ENCODE peak calls at places on chromosomes 1 and 21, in six cellular contexts. I is IMR-90, Q is H9, H is H1, B is mesenchymal stem cell, M is trophoblast cell. S is an unnamed sample.

GRCh38 chr1:247357781-247358211 is 26.1 kb upstream of the ZNF496 start:
- DNase-seq in I (peak; percentile 94), Q (no peak), H (no peak), B (peak; percentile 92), M (peak; percentile 42), S (no peak)

GRCh38 chr1:214002472-214002871 is 14.7 kb downstream of the PROX1 start:
- DNase-seq in I (peak; percentile 55), Q (no peak), H (no peak), B (peak; percentile 65), M (no peak), S (no peak)

GRCh38 chr1:89844860-89845259 is 24.0 kb downstream of the LRRC8D start:
- DNase-seq in I (no peak), Q (no peak), H (no peak), B (no peak), M (no peak), S (no peak)

GRCh38 chr1:119147626-119148180 is 7.2 kb upstream of the WARS2 start:
- DNase-seq in I (peak; percentile 24), Q (no peak), H (no peak), B (no peak), M (no peak), S (no peak)

GRCh38 chr1:27624467-27625233 is 10.3 kb downstream of the FGR start:
- DNase-seq in I (no peak), Q (no peak), H (no peak), B (no peak), M (no peak), S (no peak)

GRCh38 chr1:190296453-190296852 is 181.2 kb downstream of the BRINP3 start:
- DNase-seq in I (no peak), Q (no peak), H (no peak), B (no peak), M (no peak), S (no peak)

GRCh38 chr1:62608905-62609304 is 11.6 kb downstream of the ANGPTL3 start:
- DNase-seq in I (no peak), Q (no peak), H (no peak), B (no peak), M (no peak), S (no peak)

GRCh38 chr1:57019240-57019805 is 53.5 kb upstream of the C8B start:
- DNase-seq in I (no peak), Q (no peak), H (no peak), B (no peak), M (no peak), S (no peak)

GRCh38 chr1:196538473-196538872 is 69.8 kb downstream of the KCNT2 start:
- DNase-seq in I (no peak), Q (no peak), H (no peak), B (no peak), M (no peak), S (no peak)

GRCh38 chr1:97898948-97899347 is 21.9 kb downstream of the DPYD start:
- DNase-seq in I (peak; percentile 36), Q (no peak), H (no peak), B (peak; percentile 38), M (no peak), S (no peak)

GRCh38 chr1:247401310-247402098 is 14.5 kb upstream of the NLRP3 start:
- DNase-seq in I (no peak), Q (no peak), H (no peak), B (no peak), M (no peak), S (no peak)

GRCh38 chr1:50109647-50110075 is 941 bp downstream of the ELAVL4 start:
- DNase-seq in I (no peak), Q (no peak), H (no peak), B (no peak), M (no peak), S (no peak)

GRCh38 chr1:234933475-234933874 is 195.2 kb downstream of the TOMM20 start:
- DNase-seq in I (peak; percentile 69), Q (no peak), H (no peak), B (peak; percentile 68), M (peak; percentile 31), S (no peak)

GRCh38 chr1:247322849-247323586 is 8.6 kb downstream of the ZNF496 start:
- DNase-seq in I (no peak), Q (no peak), H (no peak), B (no peak), M (no peak), S (no peak)

GRCh38 chr1:1360511-1361169 is 2.3 kb upstream of the MXRA8 start:
- DNase-seq in I (peak; percentile 93), Q (no peak), H (no peak), B (peak; percentile 94), M (peak; percentile 91), S (no peak)

GRCh38 chr1:241932845-241933244 is 24.7 kb upstream of the BECN2 start:
- DNase-seq in I (no peak), Q (no peak), H (no peak), B (no peak), M (no peak), S (no peak)

GRCh38 chr1:157091668-157092273 is 7.8 kb downstream of the ETV3L start:
- DNase-seq in I (no peak), Q (peak; percentile 18), H (no peak), B (no peak), M (no peak), S (no peak)

GRCh38 chr1:20074725-20075171 is 4.8 kb downstream of the PLA2G5 start:
- DNase-seq in I (no peak), Q (no peak), H (no peak), B (no peak), M (no peak), S (no peak)

GRCh38 chr1:54497338-54497737 is 50.7 kb upstream of the ACOT11 start:
- DNase-seq in I (no peak), Q (no peak), H (no peak), B (no peak), M (no peak), S (no peak)

GRCh38 chr21:29669416-29669815 is 270.4 kb downstream of the GRIK1 start:
- DNase-seq in I (no peak), Q (no peak), H (no peak), B (no peak), M (peak; percentile 21), S (no peak)

GRCh38 chr1:150268342-150268705 is 492 bp downstream of the APH1A start:
- DNase-seq in I (no peak), Q (no peak), H (no peak), B (peak; percentile 46), M (peak; percentile 45), S (no peak)

DNA sequence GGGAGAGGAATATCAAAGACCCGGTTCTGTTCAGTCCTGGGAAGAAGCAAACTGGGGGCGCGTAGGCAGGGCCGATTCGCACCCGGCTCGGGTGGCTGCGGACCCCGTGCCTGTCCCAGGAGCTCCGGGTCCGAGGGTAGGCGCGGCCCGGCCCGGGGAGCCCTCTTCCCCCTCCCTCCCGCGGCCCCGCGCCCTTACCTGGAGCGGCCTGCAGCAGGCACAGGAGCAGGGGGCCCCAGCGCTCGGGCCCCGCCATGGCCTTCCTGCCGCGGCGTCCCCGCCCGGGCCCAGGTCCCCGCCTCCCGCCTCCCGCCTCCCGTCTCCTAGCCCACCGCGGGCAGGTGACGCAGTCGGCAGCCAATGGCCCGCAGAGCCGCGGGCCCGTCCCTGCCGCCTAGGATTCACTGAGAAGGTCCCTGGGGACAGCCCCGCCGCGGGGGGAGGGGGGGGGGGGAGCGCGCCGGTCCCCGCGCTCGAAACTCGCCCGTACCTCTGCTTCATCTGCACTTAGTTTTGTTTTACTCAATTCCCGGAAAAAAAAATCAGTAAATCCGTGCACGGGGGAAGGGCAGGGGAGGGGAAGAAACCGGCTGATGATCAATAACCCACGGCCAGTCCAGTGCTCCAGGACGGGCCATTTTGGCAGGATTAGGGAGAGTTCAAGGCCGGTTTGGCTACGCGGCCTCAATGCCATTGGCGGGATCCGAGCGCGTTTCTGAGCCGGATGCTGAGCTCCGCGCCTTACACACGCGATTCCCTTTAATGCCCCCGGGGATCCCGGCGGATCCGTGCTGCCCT is at the start of gene IFNLR1:
- DNase-seq in I (no peak), Q (peak; percentile 89), H (peak; percentile 46), B (peak; percentile 42), M (peak; percentile 60), S (no peak)
- H2BK120ac ChIP-seq in I (no peak within 1 kb of the TSS), Q (no peak within 1 kb of the TSS), H (peak within 1 kb of the TSS; percentile 75), B (no peak within 1 kb of the TSS), M (peak within 1 kb of the TSS; percentile 82), S (peak within 1 kb of the TSS; percentile 73)

DNA sequence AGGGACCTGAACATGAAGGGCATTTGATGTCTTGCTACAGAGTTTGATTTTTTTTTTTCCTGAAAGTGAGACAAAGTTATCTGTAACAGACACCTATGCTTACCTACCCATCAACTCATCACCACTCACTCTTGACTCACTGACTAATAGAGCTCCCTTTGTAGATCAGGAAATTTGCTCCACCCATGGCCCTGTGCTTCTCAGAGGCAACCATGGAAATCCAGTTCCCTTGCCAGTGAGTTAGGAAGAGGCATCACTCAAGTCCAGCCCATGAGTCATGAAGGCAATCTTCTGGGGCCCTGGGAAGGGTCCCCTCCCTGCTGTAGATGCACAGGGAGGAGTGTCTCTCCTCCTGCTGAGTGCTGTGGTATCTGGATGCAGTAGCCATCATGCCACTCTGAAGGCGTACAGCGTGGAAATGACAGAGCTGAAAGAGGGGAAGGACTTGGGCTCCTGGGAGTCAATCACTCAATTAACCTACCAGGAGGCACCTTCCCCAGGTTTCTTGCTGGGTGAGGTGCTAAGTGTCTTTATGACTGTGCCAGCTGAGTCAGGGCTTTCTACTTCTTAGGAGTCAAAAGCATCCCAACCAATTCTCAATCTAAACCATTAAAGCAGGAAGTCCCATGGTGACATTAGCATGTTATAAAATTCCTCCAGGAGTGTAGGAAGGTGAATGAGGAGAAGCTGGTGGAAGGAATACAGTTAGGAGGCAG is 56.1 kb downstream of the DNTTIP2 start:
- DNase-seq in I (peak; percentile 32), Q (no peak), H (no peak), B (peak; percentile 26), M (no peak), S (no peak)
- H4K91ac ChIP-seq in I (no peak overlapping the region), Q (no peak overlapping the region), H (peak overlapping the region; percentile 35), B (no peak overlapping the region), M (no peak overlapping the region), S (no peak overlapping the region)

GRCh38 chr1:39650431-39650830 is 11.0 kb upstream of the HEYL start:
- DNase-seq in I (no peak), Q (no peak), H (no peak), B (no peak), M (no peak), S (no peak)
- H2BK120ac ChIP-seq in I (no peak overlapping the region), Q (no peak overlapping the region), H (no peak overlapping the region), B (no peak overlapping the region), M (no peak overlapping the region), S (no peak overlapping the region)

GRCh38 chr21:41139275-41139674 is 28.7 kb upstream of the BACE2 start:
- DNase-seq in I (no peak), Q (no peak), H (no peak), B (no peak), M (no peak), S (no peak)

GRCh38 chr21:41139951-41140350 is 28.0 kb upstream of the BACE2 start:
- DNase-seq in I (no peak), Q (no peak), H (no peak), B (no peak), M (no peak), S (no peak)

GRCh38 chr21:41137401-41137800 is 30.6 kb upstream of the BACE2 start:
- DNase-seq in I (no peak), Q (no peak), H (no peak), B (no peak), M (no peak), S (no peak)

GRCh38 chr21:41137889-41138288 is 30.1 kb upstream of the BACE2 start:
- DNase-seq in I (no peak), Q (no peak), H (no peak), B (no peak), M (no peak), S (no peak)

DNA sequence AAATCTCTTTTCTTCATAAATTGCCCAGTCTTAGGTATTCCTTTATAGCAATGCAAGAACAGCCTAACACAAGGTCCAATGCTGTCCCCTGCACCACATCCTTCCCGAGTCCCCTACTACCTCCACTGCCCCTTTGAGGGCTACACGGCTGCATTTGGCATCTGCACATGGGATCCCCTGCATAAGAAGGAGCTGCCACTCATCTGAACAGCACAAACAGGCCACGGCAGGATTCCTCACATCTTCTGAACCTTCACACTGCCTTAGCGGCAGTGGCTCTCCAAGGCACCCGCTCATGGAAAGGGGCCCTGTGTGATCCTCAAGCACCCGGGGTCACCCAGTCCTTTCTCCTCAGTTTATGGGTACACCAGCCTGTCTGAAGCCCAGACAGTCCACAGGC is 29.2 kb upstream of the BACE2 start:
- DNase-seq in I (no peak), Q (no peak), H (no peak), B (no peak), M (no peak), S (no peak)
- H4K91ac ChIP-seq in I (no peak overlapping the region), Q (no peak overlapping the region), H (no peak overlapping the region), B (no peak overlapping the region), M (no peak overlapping the region), S (no peak overlapping the region)